ENCODE peak calls at places on chromosomes 12 and 14, in nine cellular contexts. X is stimulated activated CD4-positive, alpha-beta T cell treated with anti-CD3 and anti-CD28 coated beads, Interleukin-1b, Interleukin-23, amount 100 ng/mL, for 48 hours; U is NCI-H1105; W is GM23248; B is PC-3; Z is activated CD4-positive, CD25-positive, alpha-beta regulatory T cell treated with anti-CD3 and anti-CD28 coated beads, Interleukin-2, amount 50 U/mL, for 16 hours; N is T-helper 2 cell; P is activated naive CD8-positive, alpha-beta T cell treated with anti-CD3 and anti-CD28 coated beads, Interleukin-2, amount 50 U/mL, for 24 hours; R is GM03348. K is an unnamed sample.

GRCh38 chr12:68623984-68624383 is 13.3 kb downstream of the RAP1B start:
- DNase-seq in X (no peak), U (no peak), W (peak; percentile 82), B (peak; percentile 32), Z (no peak), N (no peak), P (no peak), R (peak; percentile 66), K (no peak)

GRCh38 chr12:3236345-3237153 is 159.4 kb downstream of the TSPAN9 start:
- DNase-seq in X (peak; percentile 41), U (no peak), W (peak; percentile 51), B (peak; percentile 53), Z (no peak), N (no peak), P (no peak), R (peak; percentile 50), K (peak; percentile 67)

GRCh38 chr14:22002860-22003284 is 329.3 kb upstream of the OR4E1 start:
- DNase-seq in X (peak; percentile 77), U (no peak), W (peak; percentile 4), B (peak; percentile 29), Z (peak; percentile 35), N (peak; percentile 45), P (peak; percentile 71), R (no peak), K (peak; percentile 79)

GRCh38 chr14:36086629-36087380 is 89.7 kb downstream of the PTCSC3 start:
- DNase-seq in X (no peak), U (no peak), W (peak; percentile 18), B (no peak), Z (no peak), N (no peak), P (no peak), R (no peak), K (no peak)

GRCh38 chr12:26135571-26135970 is 10.7 kb upstream of the BHLHE41 start:
- DNase-seq in X (no peak), U (no peak), W (no peak), B (no peak), Z (no peak), N (no peak), P (no peak), R (no peak), K (no peak)

GRCh38 chr14:26427059-26427458 is 170.8 kb downstream of the NOVA1 start:
- DNase-seq in X (no peak), U (no peak), W (peak; percentile 41), B (no peak), Z (no peak), N (no peak), P (no peak), R (no peak), K (no peak)

GRCh38 chr12:25245491-25245890 is 5.2 kb downstream of the KRAS start:
- DNase-seq in X (no peak), U (no peak), W (no peak), B (no peak), Z (no peak), N (no peak), P (no peak), R (no peak), K (no peak)

GRCh38 chr12:104573-105081 is 38.1 kb downstream of the IQSEC3 start:
- DNase-seq in X (no peak), U (peak; percentile 92), W (peak; percentile 14), B (no peak), Z (no peak), N (no peak), P (peak; percentile 27), R (no peak), K (peak; percentile 15)

GRCh38 chr12:114400395-114400794 is 5.5 kb downstream of the TBX5 start:
- DNase-seq in X (no peak), U (no peak), W (peak; percentile 73), B (no peak), Z (no peak), N (no peak), P (no peak), R (no peak), K (peak; percentile 78)

GRCh38 chr12:75790219-75790618 is 241.4 kb downstream of the PHLDA1 start:
- DNase-seq in X (no peak), U (no peak), W (peak; percentile 71), B (peak; percentile 35), Z (no peak), N (no peak), P (no peak), R (no peak), K (no peak)

GRCh38 chr12:11545438-11546330 is 103.8 kb upstream of the ETV6 start:
- DNase-seq in X (peak; percentile 47), U (no peak), W (no peak), B (no peak), Z (peak; percentile 13), N (peak; percentile 37), P (peak; percentile 37), R (no peak), K (no peak)

GRCh38 chr14:62003701-62004100 is 241.5 kb downstream of the SNAPC1 start:
- DNase-seq in X (no peak), U (no peak), W (no peak), B (peak; percentile 85), Z (no peak), N (no peak), P (no peak), R (no peak), K (no peak)

GRCh38 chr12:93982847-93983315 is 165.5 kb upstream of the PLXNC1 start:
- DNase-seq in X (peak; percentile 30), U (peak; percentile 47), W (peak; percentile 93), B (peak; percentile 79), Z (no peak), N (no peak), P (peak; percentile 22), R (no peak), K (no peak)

GRCh38 chr12:3256103-3256551 is 178.9 kb downstream of the TSPAN9 start:
- DNase-seq in X (no peak), U (no peak), W (no peak), B (no peak), Z (no peak), N (no peak), P (no peak), R (no peak), K (no peak)

GRCh38 chr14:80427101-80427500 is 215.8 kb upstream of the DIO2 start:
- DNase-seq in X (no peak), U (no peak), W (peak; percentile 29), B (no peak), Z (no peak), N (no peak), P (no peak), R (no peak), K (no peak)

GRCh38 chr12:50257226-50258166 is 25.8 kb downstream of the LIMA1 start:
- DNase-seq in X (no peak), U (no peak), W (peak; percentile 61), B (peak; percentile 65), Z (no peak), N (no peak), P (no peak), R (no peak), K (no peak)

GRCh38 chr14:24324024-24324423 is 10.8 kb downstream of the ADCY4 start:
- DNase-seq in X (no peak), U (no peak), W (no peak), B (no peak), Z (no peak), N (no peak), P (no peak), R (no peak), K (no peak)

GRCh38 chr12:86774841-86775386 is 518.7 kb upstream of the MGAT4C start:
- DNase-seq in X (no peak), U (no peak), W (peak; percentile 45), B (peak; percentile 15), Z (no peak), N (no peak), P (no peak), R (no peak), K (no peak)

GRCh38 chr14:64772394-64772950 is 68.2 kb downstream of the PLEKHG3 start:
- DNase-seq in X (no peak), U (no peak), W (no peak), B (no peak), Z (no peak), N (no peak), P (no peak), R (no peak), K (no peak)

K was measured in neural progenitor cell.